ENCODE peak calls at places on chromosomes 16 and 17, in seven cellular contexts. One of them, this sample, is unnamed.

GRCh38 chr17:67562036-67562435 is 155.7 kb upstream of the NOL11 start:
- DNase-seq in NCI-H1417: no peak
- DNase-seq in IMR-90: no peak
- DNase-seq in Kasumi-1: no peak
- DNase-seq in GM12891: no peak
- DNase-seq in EH: no peak
- DNase-seq in AG09309: no peak
- DNase-seq in this sample: no peak

GRCh38 chr16:70589998-70590471 is 56.3 kb upstream of the IL34 start:
- DNase-seq in NCI-H1417: no peak
- DNase-seq in IMR-90: peak; percentile 85
- DNase-seq in Kasumi-1: no peak
- DNase-seq in GM12891: no peak
- DNase-seq in EH: peak; percentile 43
- DNase-seq in AG09309: no peak
- DNase-seq in this sample: peak; percentile 67

GRCh38 chr16:8826278-8826879 is 28.7 kb downstream of the PMM2 start:
- DNase-seq in NCI-H1417: no peak
- DNase-seq in IMR-90: no peak
- DNase-seq in Kasumi-1: no peak
- DNase-seq in GM12891: no peak
- DNase-seq in EH: no peak
- DNase-seq in AG09309: no peak
- DNase-seq in this sample: no peak

GRCh38 chr17:38809828-38810227 is 10.5 kb upstream of the PIP4K2B start:
- DNase-seq in NCI-H1417: no peak
- DNase-seq in IMR-90: no peak
- DNase-seq in Kasumi-1: no peak
- DNase-seq in GM12891: no peak
- DNase-seq in EH: no peak
- DNase-seq in AG09309: no peak
- DNase-seq in this sample: no peak

GRCh38 chr16:77589071-77589755 is 133.1 kb upstream of the NUDT7 start:
- DNase-seq in NCI-H1417: no peak
- DNase-seq in IMR-90: no peak
- DNase-seq in Kasumi-1: no peak
- DNase-seq in GM12891: no peak
- DNase-seq in EH: no peak
- DNase-seq in AG09309: peak; percentile 11
- DNase-seq in this sample: peak; percentile 36

GRCh38 chr17:752620-753219 is 656 bp upstream of the GEMIN4 start:
- DNase-seq in NCI-H1417: peak; percentile 60
- DNase-seq in IMR-90: peak; percentile 49
- DNase-seq in Kasumi-1: no peak
- DNase-seq in GM12891: peak; percentile 70
- DNase-seq in EH: peak; percentile 46
- DNase-seq in AG09309: no peak
- DNase-seq in this sample: peak; percentile 22

GRCh38 chr17:58684003-58684402 is 7.8 kb downstream of the TEX14 start:
- DNase-seq in NCI-H1417: no peak
- DNase-seq in IMR-90: no peak
- DNase-seq in Kasumi-1: no peak
- DNase-seq in GM12891: no peak
- DNase-seq in EH: no peak
- DNase-seq in AG09309: no peak
- DNase-seq in this sample: no peak

GRCh38 chr16:81716478-81717210 is 62.4 kb upstream of the PLCG2 start:
- DNase-seq in NCI-H1417: no peak
- DNase-seq in IMR-90: no peak
- DNase-seq in Kasumi-1: no peak
- DNase-seq in GM12891: no peak
- DNase-seq in EH: no peak
- DNase-seq in AG09309: no peak
- DNase-seq in this sample: no peak

GRCh38 chr16:65071371-65072311 is 50.2 kb downstream of the CDH11 start:
- DNase-seq in NCI-H1417: no peak
- DNase-seq in IMR-90: peak; percentile 64
- DNase-seq in Kasumi-1: no peak
- DNase-seq in GM12891: no peak
- DNase-seq in EH: peak; percentile 69
- DNase-seq in AG09309: no peak
- DNase-seq in this sample: no peak

GRCh38 chr17:21286066-21286770 is 1.7 kb downstream of the MAP2K3 start:
- DNase-seq in NCI-H1417: peak; percentile 73
- DNase-seq in IMR-90: peak; percentile 99
- DNase-seq in Kasumi-1: peak; percentile 30
- DNase-seq in GM12891: no peak
- DNase-seq in EH: peak; percentile 99
- DNase-seq in AG09309: peak; percentile 97
- DNase-seq in this sample: peak; percentile 99

GRCh38 chr17:79844869-79845600 is 5.8 kb upstream of the CBX4 start:
- DNase-seq in NCI-H1417: peak; percentile 47
- DNase-seq in IMR-90: no peak
- DNase-seq in Kasumi-1: peak; percentile 79
- DNase-seq in GM12891: peak; percentile 88
- DNase-seq in EH: peak; percentile 42
- DNase-seq in AG09309: no peak
- DNase-seq in this sample: peak; percentile 37

GRCh38 chr17:66689192-66689591 is 145.7 kb upstream of the CACNG5 start:
- DNase-seq in NCI-H1417: no peak
- DNase-seq in IMR-90: no peak
- DNase-seq in Kasumi-1: peak; percentile 50
- DNase-seq in GM12891: no peak
- DNase-seq in EH: no peak
- DNase-seq in AG09309: no peak
- DNase-seq in this sample: no peak

GRCh38 chr17:40647549-40648325 is at the start of gene SMARCE1:
- DNase-seq in NCI-H1417: peak; percentile 94
- DNase-seq in IMR-90: peak; percentile 67
- DNase-seq in Kasumi-1: peak; percentile 63
- DNase-seq in GM12891: peak; percentile 62
- DNase-seq in EH: peak; percentile 76
- DNase-seq in AG09309: peak; percentile 40
- DNase-seq in this sample: peak; percentile 86

GRCh38 chr17:73042809-73043685 is 49.4 kb downstream of the SLC39A11 start:
- DNase-seq in NCI-H1417: no peak
- DNase-seq in IMR-90: peak; percentile 20
- DNase-seq in Kasumi-1: no peak
- DNase-seq in GM12891: no peak
- DNase-seq in EH: no peak
- DNase-seq in AG09309: no peak
- DNase-seq in this sample: no peak

GRCh38 chr16:75265911-75266701 is 14.7 kb upstream of the BCAR1 start:
- DNase-seq in NCI-H1417: peak; percentile 63
- DNase-seq in IMR-90: peak; percentile 47
- DNase-seq in Kasumi-1: no peak
- DNase-seq in GM12891: peak; percentile 93
- DNase-seq in EH: peak; percentile 82
- DNase-seq in AG09309: no peak
- DNase-seq in this sample: peak; percentile 68

GRCh38 chr16:84138824-84139627 is 6.0 kb downstream of the HSDL1 start:
- DNase-seq in NCI-H1417: peak; percentile 7
- DNase-seq in IMR-90: peak; percentile 52
- DNase-seq in Kasumi-1: peak; percentile 70
- DNase-seq in GM12891: peak; percentile 39
- DNase-seq in EH: peak; percentile 61
- DNase-seq in AG09309: no peak
- DNase-seq in this sample: peak; percentile 66

GRCh38 chr17:81712468-81713003 is 452 bp downstream of the SLC25A10 start:
- DNase-seq in NCI-H1417: peak; percentile 76
- DNase-seq in IMR-90: no peak
- DNase-seq in Kasumi-1: peak; percentile 50
- DNase-seq in GM12891: peak; percentile 53
- DNase-seq in EH: peak; percentile 44
- DNase-seq in AG09309: no peak
- DNase-seq in this sample: peak; percentile 37

GRCh38 chr17:75764711-75765421 is at the start of gene GALK1:
- DNase-seq in NCI-H1417: peak; percentile 64
- DNase-seq in IMR-90: peak; percentile 55
- DNase-seq in Kasumi-1: peak; percentile 82
- DNase-seq in GM12891: peak; percentile 93
- DNase-seq in EH: peak; percentile 75
- DNase-seq in AG09309: no peak
- DNase-seq in this sample: peak; percentile 77

GRCh38 chr16:20851601-20852000 is 45.3 kb downstream of the REXO5 start:
- DNase-seq in NCI-H1417: no peak
- DNase-seq in IMR-90: peak; percentile 92
- DNase-seq in Kasumi-1: no peak
- DNase-seq in GM12891: no peak
- DNase-seq in EH: peak; percentile 92
- DNase-seq in AG09309: peak; percentile 85
- DNase-seq in this sample: peak; percentile 65

This sample was measured in mesenchymal stem cell.